ENCODE peak calls at places on chromosomes 16 and 17, in seven cellular contexts. R is cardiac muscle cell; C is suprapubic skin; F is H9; T is CD8-positive, alpha-beta T cell; X is esophagus muscularis mucosa; E is CD8-positive, alpha-beta memory T cell. V is an unnamed sample. For H3K9me3, the result is how much of the 10 kb centered on the place peaks cover.

GRCh38 chr16:49592507-49593422 is 219.2 kb downstream of the C16orf78 start:
- DNase-seq in E (peak), C (no peak), T (peak), R (peak), F (peak), X (no peak), V (peak)

GRCh38 chr17:79670537-79671386 is 59.9 kb upstream of the RBFOX3 start:
- DNase-seq in E (no peak), R (no peak), X (no peak), C (peak), F (no peak), T (no peak), V (no peak)

GRCh38 chr16:88831838-88832237 is 20.1 kb upstream of the APRT start:
- DNase-seq in T (no peak), R (no peak), X (no peak), C (no peak), E (no peak), F (no peak), V (no peak)

GRCh38 chr17:4310349-4311060 is 46.7 kb upstream of the ANKFY1 start:
- DNase-seq in R (peak), X (no peak), F (no peak), T (no peak), C (no peak), E (no peak), V (no peak)

GRCh38 chr16:55655381-55655708 is 443 bp upstream of the SLC6A2 start:
- DNase-seq in F (no peak), R (no peak), T (no peak), X (no peak), C (no peak), E (no peak), V (no peak)

GRCh38 chr16:72711823-72712222 is 336.1 kb downstream of the ZFHX3 start:
- DNase-seq in T (no peak), E (no peak), F (no peak), C (no peak), X (no peak), R (no peak), V (no peak)

GRCh38 chr16:19098173-19098572 is 15.6 kb upstream of the ITPRIPL2 start:
- DNase-seq in X (no peak), R (no peak), E (no peak), T (no peak), C (no peak), F (no peak), V (no peak)

GRCh38 chr17:78040561-78041400 is 82.3 kb downstream of the TNRC6C start:
- DNase-seq in X (peak), T (no peak), R (no peak), E (peak), C (peak), F (peak), V (peak)

GRCh38 chr17:35051183-35051578 is 12.3 kb downstream of the RFFL start:
- DNase-seq in E (peak), X (no peak), C (no peak), F (no peak), R (no peak), T (peak), V (peak)

GRCh38 chr17:8100763-8101162 is 13.2 kb upstream of the ALOX12B start:
- DNase-seq in T (no peak), R (no peak), X (no peak), F (no peak), C (no peak), E (no peak), V (no peak)

GRCh38 chr17:79476074-79476473 is 134.8 kb downstream of the RBFOX3 start:
- DNase-seq in X (no peak), C (no peak), E (no peak), T (no peak), F (peak), R (no peak), V (no peak)

GRCh38 chr16:1335996-1336395 is 2.6 kb downstream of the BAIAP3 start:
- DNase-seq in X (no peak), T (no peak), R (no peak), C (no peak), E (no peak), F (no peak), V (no peak)

GRCh38 chr17:58335061-58335731 is 6.6 kb upstream of the TSPOAP1 start:
- DNase-seq in X (no peak), C (peak), R (no peak), T (no peak), F (peak), E (no peak), V (peak)

GRCh38 chr16:17784073-17784472 is 313.3 kb upstream of the XYLT1 start:
- DNase-seq in X (no peak), C (no peak), F (no peak), R (peak), T (no peak), E (no peak), V (no peak)

GRCh38 chr17:40355123-40355803 is 9.3 kb downstream of the GJD3 start:
- DNase-seq in C (peak), X (no peak), R (peak), T (peak), E (peak), F (peak), V (peak)

GRCh38 chr17:16945513-16946201 is 26.3 kb downstream of the TNFRSF13B start:
- DNase-seq in X (no peak), C (no peak), F (peak), E (no peak), R (peak), T (no peak), V (no peak)

GRCh38 chr17:55641559-55642160 is 81.0 kb downstream of the TMEM100 start:
- DNase-seq in X (no peak), T (no peak), F (peak), R (peak), E (no peak), C (no peak), V (peak)

GRCh38 chr17:46768540-46768870 is 50.0 kb downstream of the WNT3 start:
- DNase-seq in F (no peak), C (peak), E (no peak), R (no peak), T (no peak), X (no peak), V (no peak)

GRCh38 chr17:82863941-82864720 is 24.3 kb upstream of the ZNF750 start:
- DNase-seq in C (peak), F (no peak), E (peak), X (no peak), T (peak), R (no peak), V (peak)

GRCh38 chr17:57773557-57773956 is 28.5 kb upstream of the CCDC182 start:
- DNase-seq in E (no peak), R (no peak), C (no peak), F (peak), T (no peak), X (no peak), V (no peak)

GRCh38 chr16:75172578-75172977 is 24.3 kb downstream of the ZFP1 start:
- DNase-seq in F (no peak), R (no peak), C (no peak), E (no peak), X (no peak), T (no peak), V (no peak)

GRCh38 chr16:75175074-75175473 is 26.8 kb downstream of the ZFP1 start:
- DNase-seq in X (no peak), R (no peak), F (no peak), E (no peak), C (no peak), T (no peak), V (no peak)

GRCh38 chr16:75169899-75170405 is 21.6 kb downstream of the ZFP1 start:
- DNase-seq in F (no peak), X (no peak), C (no peak), T (no peak), R (no peak), E (no peak), V (no peak)
- H3K9me3 ChIP-seq in F (half or more), X (under half), C (under half), T (under half), R (under half), E (half or more), V (half or more)

GRCh38 chr17:33137411-33137810 is 145.8 kb downstream of the SPACA3 start:
- DNase-seq in T (no peak), R (no peak), F (no peak), X (no peak), C (no peak), E (no peak), V (no peak)
- H3K27ac ChIP-seq in T (no peak), R (no peak), F (no peak), X (no peak), C (no peak), E (no peak), V (no peak)

GRCh38 chr16:35797811-35798210 is 2338.4 kb downstream of the TP53TG3F start:
- DNase-seq in X (peak), R (no peak), T (no peak), E (no peak), F (no peak), C (no peak), V (no peak)

GRCh38 chr16:35788381-35788780 is 2329.0 kb downstream of the TP53TG3F start:
- DNase-seq in R (no peak), T (no peak), F (no peak), E (no peak), X (no peak), C (no peak), V (no peak)

GRCh38 chr16:35795361-35796029 is 2336.1 kb downstream of the TP53TG3F start:
- DNase-seq in E (no peak), F (no peak), C (no peak), R (no peak), T (no peak), X (peak), V (no peak)

GRCh38 chr16:35792516-35793285 is 2333.3 kb downstream of the TP53TG3F start:
- DNase-seq in F (no peak), C (no peak), R (no peak), X (peak), T (no peak), E (no peak), V (no peak)
- H3K9me3 ChIP-seq in F (half or more), C (under half), R (under half), X (under half), T (under half), E (under half), V (half or more)

GRCh38 chr16:12028220-12028619 is 51.7 kb downstream of the SNX29 start:
- DNase-seq in E (no peak), T (no peak), X (no peak), C (no peak), F (no peak), R (no peak), V (no peak)
- H3K27ac ChIP-seq in E (no peak), T (no peak), X (no peak), C (no peak), F (no peak), R (no peak), V (no peak)

GRCh38 chr17:52740006-52740405 is 581.5 kb upstream of the CA10 start:
- DNase-seq in T (no peak), E (no peak), C (no peak), F (no peak), R (no peak), X (no peak), V (no peak)

DNA sequence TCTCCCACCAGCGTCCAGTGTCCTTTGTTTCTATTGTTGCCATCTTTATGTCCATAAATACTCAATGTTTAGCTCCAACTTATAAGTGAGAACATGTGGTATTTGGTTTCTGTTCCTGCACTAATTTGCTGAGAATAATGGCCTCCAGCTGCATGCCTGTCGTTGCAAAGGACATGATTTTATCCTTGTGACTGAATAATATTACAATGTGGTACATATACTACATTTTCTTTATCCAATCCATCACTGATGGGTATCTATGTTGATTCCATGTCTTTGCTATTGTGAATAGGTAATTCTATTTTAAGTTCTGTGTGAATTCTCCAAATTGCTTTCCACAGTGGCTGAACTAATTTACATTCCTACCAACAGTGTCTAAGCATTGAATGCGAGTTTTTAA is 578.6 kb upstream of the CA10 start:
- DNase-seq in T (no peak), C (no peak), R (no peak), F (no peak), E (no peak), X (no peak), V (no peak)
- H3K9me3 ChIP-seq in T (under half), C (under half), R (under half), F (under half), E (under half), X (under half), V (under half)

GRCh38 chr16:65782537-65783290 is 583.8 kb upstream of the CDH5 start:
- DNase-seq in C (no peak), T (no peak), E (no peak), F (no peak), R (no peak), X (no peak), V (no peak)

GRCh38 chr16:65783709-65784474 is 582.6 kb upstream of the CDH5 start:
- DNase-seq in F (no peak), T (no peak), X (no peak), R (no peak), C (no peak), E (no peak), V (no peak)

GRCh38 chr16:65779196-65779595 is 587.3 kb upstream of the CDH5 start:
- DNase-seq in T (no peak), E (no peak), F (no peak), R (no peak), C (no peak), X (no peak), V (no peak)

GRCh38 chr16:65781855-65782254 is 584.6 kb upstream of the CDH5 start:
- DNase-seq in F (no peak), R (no peak), C (no peak), T (no peak), X (no peak), E (no peak), V (no peak)

GRCh38 chr16:65781363-65781762 is 585.1 kb upstream of the CDH5 start:
- DNase-seq in E (no peak), F (no peak), T (no peak), C (no peak), X (no peak), R (no peak), V (no peak)
- H3K27ac ChIP-seq in E (no peak), F (no peak), T (no peak), C (no peak), X (no peak), R (no peak), V (no peak)

DNA sequence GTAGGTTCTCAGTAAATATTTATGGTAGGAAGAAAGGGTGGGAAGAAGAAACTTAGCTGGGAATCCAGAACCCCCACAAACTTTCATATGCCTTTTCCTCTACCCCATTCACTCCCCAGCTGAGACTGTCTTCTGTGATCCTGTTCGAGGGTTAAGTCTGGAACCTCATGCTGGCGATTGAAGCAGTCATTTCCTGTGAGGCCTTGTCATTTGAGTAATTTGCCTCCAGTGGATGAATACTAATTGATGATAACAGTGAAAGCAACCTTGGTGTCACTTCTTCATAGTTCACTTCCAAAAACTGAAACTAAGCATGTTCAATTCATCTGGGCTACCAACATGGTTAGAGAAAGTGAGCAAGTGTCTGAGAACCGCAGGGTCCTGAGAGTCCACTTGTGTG is 401.2 kb downstream of the CDH13 start:
- DNase-seq in X (no peak), E (no peak), F (no peak), T (no peak), R (no peak), C (no peak), V (no peak)
- H3K9me3 ChIP-seq in X (under half), E (under half), F (under half), T (under half), R (under half), C (under half), V (under half)

V was measured in CD4-positive, CD25-positive, alpha-beta regulatory T cell.